ENCODE peak calls at places on chromosome 11, in four cellular contexts. X is SK-N-SH, R is upper lobe of left lung, E is stomach. O is an unnamed sample.

GRCh38 chr11:128180446-128181089 is 406.8 kb downstream of the ETS1 start:
- DNase-seq in R (no peak), E (no peak), X (no peak), O (no peak)

GRCh38 chr11:110219011-110219785 is 77.2 kb downstream of the RDX start:
- DNase-seq in X (no peak), E (no peak), R (no peak), O (no peak)

GRCh38 chr11:74877132-74877531 is 71.8 kb downstream of the XRRA1 start:
- DNase-seq in E (no peak), X (no peak), R (no peak), O (no peak)

GRCh38 chr11:104957280-104957679 is 11.1 kb downstream of the CASP4 start:
- DNase-seq in E (no peak), R (no peak), X (no peak), O (no peak)

GRCh38 chr11:57322881-57323467 is 1.8 kb downstream of the TNKS1BP1 start:
- DNase-seq in X (no peak), E (no peak), R (no peak), O (no peak)

GRCh38 chr11:28547395-28547794 is 439.2 kb downstream of the METTL15 start:
- DNase-seq in R (no peak), X (no peak), E (no peak), O (no peak)

GRCh38 chr11:74255741-74256369 is 55.6 kb downstream of the P4HA3 start:
- DNase-seq in E (peak), X (peak), R (no peak), O (peak)

GRCh38 chr11:73320786-73321325 is 12.8 kb downstream of the ARHGEF17 start:
- DNase-seq in X (no peak), E (no peak), R (no peak), O (no peak)

GRCh38 chr11:134512791-134513538 is 100.9 kb upstream of the B3GAT1 start:
- DNase-seq in X (no peak), E (peak), R (no peak), O (no peak)

GRCh38 chr11:68579455-68579854 is 104.9 kb upstream of the GAL start:
- DNase-seq in X (no peak), R (no peak), E (no peak), O (no peak)

DNA sequence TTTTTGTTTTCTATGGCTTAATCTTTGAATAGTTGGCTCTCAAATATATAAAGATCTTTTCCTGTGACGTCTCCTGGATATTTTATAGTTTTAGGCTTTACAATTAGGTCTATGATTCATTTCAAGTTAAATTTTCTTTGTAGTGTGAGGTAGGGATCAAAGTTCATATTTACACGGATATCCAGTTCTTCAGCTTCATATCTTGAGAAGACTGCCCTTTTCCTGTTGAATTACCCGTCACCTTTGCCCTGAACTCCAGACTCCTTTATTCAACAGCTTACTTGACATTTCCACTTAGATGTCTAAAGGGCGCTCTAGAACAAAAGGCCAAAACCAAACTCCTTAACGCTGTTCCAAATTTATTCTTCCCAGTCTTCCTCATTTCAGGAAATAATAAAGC is 51.7 kb downstream of the TTC17 start:
- DNase-seq in R (no peak), X (no peak), E (no peak), O (no peak)
- TF ChIP-seq POLR2AphosphoS5 in R (no peak), X (no peak), E (peak), O (no peak)

GRCh38 chr11:86814775-86815174 is 14.4 kb downstream of the PRSS23 start:
- DNase-seq in R (no peak), X (no peak), E (no peak), O (no peak)
- TF ChIP-seq EP300 in R (no peak), X (no peak), E (no peak), O (no peak)

GRCh38 chr11:94563176-94563847 is 3.9 kb upstream of the PIWIL4 start:
- DNase-seq in E (no peak), R (no peak), X (no peak), O (no peak)
- TF ChIP-seq CTCF in E (no peak), R (no peak), X (peak), O (peak)

GRCh38 chr11:12693075-12693473 is 18.9 kb downstream of the TEAD1 start:
- DNase-seq in X (no peak), R (no peak), E (no peak), O (no peak)

GRCh38 chr11:12694182-12694531 is 19.9 kb downstream of the TEAD1 start:
- DNase-seq in X (no peak), E (peak), R (no peak), O (no peak)

GRCh38 chr11:12693485-12694181 is 19.4 kb downstream of the TEAD1 start:
- DNase-seq in E (peak), X (peak), R (peak), O (no peak)

GRCh38 chr11:12691473-12691872 is 17.3 kb downstream of the TEAD1 start:
- DNase-seq in X (peak), E (no peak), R (no peak), O (no peak)

DNA sequence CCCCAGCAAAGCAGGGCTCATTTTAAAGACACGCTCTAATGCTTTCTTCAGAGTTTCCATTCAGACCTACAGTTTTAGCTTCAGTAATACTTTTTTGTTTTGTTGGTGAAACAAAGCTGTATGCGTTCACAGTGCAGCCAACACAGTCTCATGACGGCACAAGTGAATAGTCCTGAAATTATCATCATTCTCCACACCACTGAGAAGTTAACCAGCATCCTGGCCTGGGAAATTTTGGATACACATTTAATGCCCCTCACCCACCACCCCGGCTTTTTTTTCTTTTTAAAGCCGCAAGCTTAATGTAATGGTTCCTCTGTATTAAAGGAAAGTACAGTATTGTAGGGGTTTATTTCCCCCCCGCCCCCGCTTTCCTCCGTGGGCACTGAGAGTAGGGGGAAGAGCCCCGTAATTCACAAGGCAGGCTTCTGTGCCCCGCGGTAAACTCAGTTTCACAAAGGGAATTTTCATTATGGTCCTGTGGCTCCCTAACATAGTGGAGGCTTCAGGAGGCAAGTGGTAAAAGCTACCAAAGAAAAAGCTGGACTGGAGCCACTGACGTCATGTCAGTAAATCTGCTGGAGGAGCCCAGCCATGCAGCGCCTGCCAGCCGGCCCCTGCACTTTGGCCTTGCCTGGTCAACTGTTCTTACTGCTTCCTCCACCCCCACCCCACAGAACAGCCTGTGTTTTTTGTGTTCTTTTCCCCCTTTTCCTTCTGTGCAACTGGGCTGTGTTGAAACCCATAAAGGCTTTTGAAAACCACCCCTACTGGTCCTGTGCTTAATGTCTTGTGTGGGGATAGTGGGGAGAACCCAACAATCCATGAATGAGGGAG is 18.2 kb downstream of the TEAD1 start:
- DNase-seq in E (peak), R (peak), X (peak), O (no peak)
- TF ChIP-seq POLR2AphosphoS5 in E (peak), R (no peak), X (peak), O (peak)

DNA sequence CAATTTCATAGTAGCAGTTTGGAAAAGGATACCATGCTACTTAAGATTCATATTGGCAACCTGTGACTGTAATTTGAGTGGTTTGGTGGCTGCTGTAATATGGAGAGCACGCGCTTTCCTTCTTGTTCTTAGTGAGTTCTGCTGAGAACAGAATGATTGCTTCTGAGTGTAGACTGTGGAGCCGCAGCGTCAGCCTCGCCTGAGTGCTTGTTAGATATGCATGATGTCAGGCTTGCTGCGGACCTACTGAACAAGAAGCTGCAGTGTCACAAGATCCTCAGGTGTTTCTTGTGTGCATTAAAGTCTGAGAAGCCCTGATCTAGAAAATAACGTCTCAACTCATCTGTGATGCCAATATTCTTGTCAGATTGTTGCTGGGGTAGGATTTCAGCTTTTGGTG is 143.2 kb downstream of the ARHGAP42 start:
- DNase-seq in E (peak), X (no peak), R (no peak), O (no peak)
- TF ChIP-seq EP300 in E (no peak), X (no peak), R (no peak), O (no peak)

DNA sequence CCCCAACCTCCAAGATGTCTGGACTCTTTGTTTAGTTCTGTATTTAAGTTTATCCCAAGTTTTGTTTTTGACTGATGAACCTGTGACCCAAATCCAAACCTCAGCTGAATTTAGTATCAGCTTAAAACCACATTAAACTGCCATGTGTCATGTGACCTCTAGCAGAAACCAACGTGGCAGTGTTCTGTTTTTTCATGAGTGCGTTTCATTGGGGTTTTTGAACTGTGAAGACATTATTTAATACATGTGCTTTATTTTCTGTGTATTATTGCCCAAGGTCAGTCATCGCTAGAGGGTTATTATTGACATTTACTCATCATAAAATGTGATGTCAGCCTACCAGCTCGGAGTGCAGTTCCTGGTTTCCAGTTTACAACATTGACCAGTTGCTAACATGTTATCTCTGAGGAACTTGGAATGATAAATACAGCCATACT is 1.8 kb downstream of the TLCD5 start:
- DNase-seq in X (no peak), R (no peak), E (no peak), O (no peak)
- TF ChIP-seq CTCF in X (no peak), R (no peak), E (no peak), O (no peak)

DNA sequence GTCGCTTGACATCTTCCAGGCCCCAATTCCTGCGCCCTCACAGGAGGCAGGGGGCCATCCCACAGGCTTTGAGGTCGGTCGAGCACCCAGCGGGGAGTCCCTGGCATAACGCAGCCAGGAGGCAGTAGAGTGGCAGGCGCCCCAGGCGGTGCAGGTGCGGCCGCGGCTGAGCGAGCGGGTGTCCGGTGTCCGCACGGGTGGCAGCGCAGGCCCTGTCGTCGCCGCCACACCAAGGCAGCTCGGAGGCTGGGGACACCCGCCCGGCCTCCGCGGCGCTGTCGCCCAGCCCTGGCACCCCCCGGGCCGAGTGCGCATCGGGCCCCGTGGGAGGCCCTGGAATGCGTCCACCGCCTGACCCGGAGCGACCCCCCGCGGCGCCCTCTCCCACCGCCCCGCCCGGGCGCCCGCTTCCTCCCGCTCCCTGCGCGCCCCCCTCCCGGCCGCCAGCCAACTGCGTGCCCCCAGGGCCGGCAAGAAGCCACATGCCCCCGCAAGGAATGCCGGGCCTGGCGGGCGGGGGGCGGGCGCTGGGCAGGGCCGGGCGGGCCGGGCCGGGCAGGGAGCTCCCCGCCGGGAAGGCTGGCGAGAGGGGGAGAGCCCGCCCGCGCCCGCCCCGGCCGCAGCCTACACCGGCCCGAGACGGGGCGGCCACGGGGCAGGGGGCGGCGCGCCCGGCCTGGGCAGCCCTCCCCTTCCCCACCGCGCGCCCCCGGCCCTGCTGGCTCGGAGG is 33.9 kb downstream of the PRDM11 start:
- DNase-seq in R (peak), E (peak), X (peak), O (no peak)
- TF ChIP-seq POLR2AphosphoS5 in R (no peak), E (no peak), X (no peak), O (peak)

O was measured in esophagus muscularis mucosa.